ENCODE peak calls at places on chromosome 10, in four cellular contexts. D, L, B and W are unnamed samples.

GRCh38 chr10:70903262-70903921 is 15.0 kb upstream of the PCBD1 start:
- DNase-seq in B (no peak), D (no peak), L (peak; percentile 74), W (peak; percentile 82)

GRCh38 chr10:35640474-35640873 is 1.6 kb downstream of the FZD8 start:
- DNase-seq in L (peak; percentile 76), D (peak; percentile 89), B (peak; percentile 82), W (peak; percentile 83)

GRCh38 chr10:28273343-28273742 is 29.5 kb downstream of the MPP7 start:
- DNase-seq in L (no peak), D (no peak), B (no peak), W (no peak)

GRCh38 chr10:86840498-86840897 is 84.1 kb downstream of the BMPR1A start:
- DNase-seq in D (no peak), B (no peak), L (no peak), W (no peak)

GRCh38 chr10:59675812-59676211 is 33.8 kb downstream of the SLC16A9 start:
- DNase-seq in L (peak; percentile 17), B (no peak), D (no peak), W (no peak)

GRCh38 chr10:62699148-62699547 is 105.4 kb upstream of the ADO start:
- DNase-seq in B (no peak), L (no peak), D (no peak), W (no peak)

GRCh38 chr10:4736608-4737007 is 89.4 kb upstream of the AKR1E2 start:
- DNase-seq in D (no peak), L (no peak), B (no peak), W (no peak)

GRCh38 chr10:102423372-102423968 is 2.8 kb downstream of the FBXL15 start:
- DNase-seq in D (no peak), L (no peak), B (no peak), W (no peak)

GRCh38 chr10:53664620-53665019 is 892.0 kb upstream of the MBL2 start:
- DNase-seq in D (no peak), B (no peak), L (peak; percentile 0), W (no peak)
- H3K27ac ChIP-seq in D (no peak overlapping the region), B (no peak overlapping the region), L (no peak overlapping the region), W (no peak overlapping the region)

GRCh38 chr10:21487416-21488180 is 37.9 kb downstream of the SKIDA1 start:
- DNase-seq in D (no peak), L (no peak), B (no peak), W (no peak)

GRCh38 chr10:21493841-21494220 is 31.7 kb downstream of the SKIDA1 start:
- DNase-seq in B (no peak), L (no peak), D (peak; percentile 47), W (no peak)

GRCh38 chr10:21488954-21489446 is 36.5 kb downstream of the SKIDA1 start:
- DNase-seq in B (no peak), D (no peak), L (no peak), W (no peak)

GRCh38 chr10:21490028-21490427 is 35.5 kb downstream of the SKIDA1 start:
- DNase-seq in B (no peak), D (no peak), L (no peak), W (no peak)

DNA sequence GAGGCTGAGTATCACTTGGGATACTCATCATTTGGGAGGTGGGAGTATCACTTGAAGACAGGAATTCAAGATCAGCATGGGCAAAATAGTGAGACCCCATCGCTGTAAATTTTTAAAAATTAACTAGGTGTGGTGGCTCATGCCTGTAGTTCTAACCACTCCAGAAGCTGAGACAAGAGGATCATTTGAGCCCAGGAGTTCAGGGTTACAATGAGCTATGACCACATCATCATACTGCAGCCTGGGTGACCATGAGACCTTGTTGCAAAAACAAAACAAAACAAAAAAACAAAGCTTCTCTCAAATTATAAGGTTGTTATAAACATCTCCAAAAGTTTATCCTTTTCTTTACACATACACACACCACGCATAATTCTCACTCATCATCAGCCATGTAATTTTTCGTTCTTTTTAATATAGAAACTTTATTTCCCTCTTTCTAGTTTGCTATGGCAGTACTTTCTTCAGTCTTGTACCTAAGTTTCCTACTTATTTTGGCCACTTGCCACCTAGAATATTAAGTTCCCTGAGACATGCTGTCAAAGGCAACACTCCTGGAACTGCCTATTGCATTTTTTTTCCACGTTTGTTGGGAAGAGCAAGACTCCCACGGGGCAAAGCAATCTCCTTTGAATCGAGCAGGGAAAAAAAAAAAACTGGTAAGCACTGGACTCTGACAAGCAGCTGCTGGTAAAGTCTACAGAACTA is 37.1 kb downstream of the SKIDA1 start:
- DNase-seq in L (peak; percentile 44), B (no peak), D (no peak), W (no peak)
- H3K4me1 ChIP-seq in L (peaks cover 5% of the 10 kb centered on the region), B (no peaks in the 10 kb centered on the region), D (no peaks in the 10 kb centered on the region), W (no peaks in the 10 kb centered on the region)

GRCh38 chr10:50393784-50394183 is 142.5 kb upstream of the ASAH2 start:
- DNase-seq in B (no peak), D (no peak), L (peak; percentile 76), W (no peak)
- H3K4me3 ChIP-seq in B (no peak overlapping the region), D (no peak overlapping the region), L (no peak overlapping the region), W (no peak overlapping the region)

DNA sequence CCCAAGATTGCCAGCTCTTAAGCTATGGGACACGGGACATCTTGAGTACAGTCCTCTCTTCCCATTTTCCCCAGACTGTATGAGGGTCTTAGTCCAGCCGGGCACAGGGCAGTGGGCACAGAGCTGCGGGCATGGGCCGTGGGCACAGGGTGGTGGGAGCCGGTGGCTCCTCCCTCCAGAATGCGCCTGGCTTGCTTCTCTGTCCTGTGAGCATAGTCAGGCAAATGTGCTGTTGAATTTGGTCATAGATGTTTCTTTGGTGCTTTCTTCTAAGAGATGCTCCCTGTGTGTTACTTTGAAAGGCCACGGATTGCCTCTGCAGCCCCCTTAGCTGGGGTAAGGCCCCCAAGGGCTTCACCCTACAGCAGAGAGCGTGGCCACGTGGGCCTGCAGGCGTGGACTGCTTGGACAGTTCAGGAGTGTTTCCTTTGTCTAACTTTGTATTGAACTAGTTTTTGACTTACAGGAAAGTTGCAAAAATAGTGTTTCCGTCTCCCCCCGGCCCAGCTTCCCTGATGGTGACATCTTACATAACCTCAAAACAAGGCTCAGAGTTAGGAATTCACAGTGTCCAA is 24.7 kb downstream of the LRRC27 start:
- DNase-seq in D (peak; percentile 55), B (no peak), L (no peak), W (peak; percentile 27)
- H3K27ac ChIP-seq in D (no peak overlapping the region), B (no peak overlapping the region), L (no peak overlapping the region), W (no peak overlapping the region)

DNA sequence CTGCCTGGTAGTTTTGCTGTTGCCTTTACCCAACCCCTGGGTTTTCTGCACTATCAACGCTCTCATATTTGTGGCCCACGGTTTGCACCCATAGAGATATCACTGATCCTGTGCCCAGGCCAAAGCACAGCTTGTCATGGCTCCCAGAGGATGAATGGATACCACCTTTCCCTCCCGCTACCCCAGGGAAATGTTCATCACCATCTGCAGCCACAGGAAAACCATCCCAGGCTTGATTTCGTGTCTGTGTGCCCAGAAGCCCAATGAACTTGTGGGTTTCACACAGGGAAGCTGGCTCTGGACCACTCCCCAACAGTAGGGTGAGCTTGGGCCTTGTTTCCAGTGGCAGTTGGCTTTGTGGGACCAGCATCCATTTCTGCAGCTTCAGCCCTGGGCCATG is 143.1 kb upstream of the GDF10 start:
- DNase-seq in B (no peak), L (no peak), D (no peak), W (no peak)
- H3K4me1 ChIP-seq in B (no peaks in the 10 kb centered on the region), L (no peaks in the 10 kb centered on the region), D (no peaks in the 10 kb centered on the region), W (peaks cover 13% of the 10 kb centered on the region)

DNA sequence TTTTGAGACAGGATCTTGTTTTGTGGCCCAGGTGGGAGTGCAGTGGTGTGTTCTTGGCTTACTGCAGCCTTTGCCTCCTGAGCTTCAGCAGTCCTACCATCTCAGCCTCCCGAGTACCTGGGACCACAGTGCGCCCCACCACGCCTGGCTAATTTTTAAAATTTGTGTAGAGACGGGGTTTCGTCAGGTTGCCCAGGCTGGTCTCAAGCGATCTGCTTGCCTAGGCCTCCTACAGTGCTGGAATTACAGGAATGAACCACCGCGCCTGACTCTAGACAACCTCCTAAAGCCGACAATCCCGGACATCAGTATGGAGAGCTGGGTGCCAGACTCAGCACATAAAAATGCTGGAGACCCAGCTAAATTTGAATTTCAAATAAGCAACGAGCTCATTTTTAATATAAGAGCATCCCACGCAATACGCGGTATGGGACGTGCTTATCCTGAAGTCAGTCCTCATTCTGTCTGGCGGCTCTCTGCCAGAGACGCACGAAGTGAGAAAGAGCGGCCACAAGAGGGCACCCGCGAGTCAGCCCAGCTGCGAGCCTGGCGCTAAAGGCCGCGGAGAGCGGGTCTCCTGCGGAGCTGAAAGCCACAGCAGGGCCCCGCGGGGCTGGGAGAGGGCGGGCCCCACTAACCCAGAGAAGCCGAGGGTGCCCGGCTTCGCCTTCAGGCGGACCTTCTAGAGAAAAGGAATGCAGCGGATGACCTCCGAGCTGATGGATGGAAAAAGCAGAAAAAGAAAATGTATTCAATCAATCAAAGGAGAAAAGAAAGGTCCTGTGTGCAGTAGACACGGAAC is 7.1 kb downstream of the CALY start:
- DNase-seq in L (peak; percentile 89), B (peak; percentile 89), D (peak; percentile 96), W (peak; percentile 88)
- H3K4me3 ChIP-seq in L (no peak overlapping the region), B (peak overlapping the region; percentile 36), D (no peak overlapping the region), W (peak overlapping the region; percentile 21)

DNA sequence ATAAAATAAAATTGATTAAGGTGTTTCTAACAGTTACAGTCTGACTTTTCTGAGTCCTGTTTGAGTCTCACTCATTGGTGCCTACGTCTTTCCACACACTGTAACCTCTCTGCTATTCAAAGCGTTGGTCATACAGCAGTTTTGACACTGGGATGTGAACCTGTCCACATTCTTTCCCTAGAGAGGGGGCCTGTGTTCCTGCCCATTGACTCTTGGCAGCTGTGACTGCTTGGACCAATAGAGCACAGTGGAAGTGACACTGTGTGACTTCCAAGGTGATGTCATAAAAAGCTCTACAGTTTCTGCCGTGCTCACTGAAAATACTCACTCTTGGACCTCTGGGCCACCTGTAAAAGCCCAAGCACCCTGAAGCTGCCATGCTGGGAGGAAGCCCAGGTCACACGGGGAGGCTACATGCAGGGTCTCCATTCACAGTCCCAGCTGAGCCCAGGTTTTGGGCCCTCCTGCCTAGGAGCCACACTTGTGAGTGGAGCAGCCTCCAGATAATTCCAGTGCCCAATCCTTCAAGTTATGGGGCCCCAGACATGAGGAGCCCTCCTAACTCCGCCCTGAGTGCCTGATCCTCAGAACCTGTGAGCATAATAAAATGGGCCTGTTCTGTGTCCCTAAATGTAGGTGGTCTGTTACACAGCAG is 704 bp upstream of the ANTXRL start:
- DNase-seq in L (no peak), B (no peak), D (peak; percentile 47), W (peak; percentile 56)
- H3K27ac ChIP-seq in L (no peak overlapping the region), B (no peak overlapping the region), D (no peak overlapping the region), W (no peak overlapping the region)

GRCh38 chr10:1170867-1171180 is 114.6 kb downstream of the WDR37 start:
- DNase-seq in B (no peak), D (peak; percentile 40), L (no peak), W (peak; percentile 52)

GRCh38 chr10:1171586-1171985 is 115.4 kb downstream of the WDR37 start:
- DNase-seq in B (no peak), D (peak; percentile 30), L (no peak), W (peak; percentile 21)

GRCh38 chr10:1169186-1169885 is 113.2 kb downstream of the WDR37 start:
- DNase-seq in B (no peak), L (no peak), D (peak; percentile 67), W (peak; percentile 36)

GRCh38 chr10:1171182-1171581 is 115.0 kb downstream of the WDR37 start:
- DNase-seq in L (no peak), D (peak; percentile 30), B (no peak), W (no peak)

GRCh38 chr10:1169981-1170866 is 114.0 kb downstream of the WDR37 start:
- DNase-seq in D (peak; percentile 61), B (no peak), L (no peak), W (peak; percentile 24)
- H3K4me1 ChIP-seq in D (no peaks in the 10 kb centered on the region), B (no peaks in the 10 kb centered on the region), L (no peaks in the 10 kb centered on the region), W (no peaks in the 10 kb centered on the region)

DNA sequence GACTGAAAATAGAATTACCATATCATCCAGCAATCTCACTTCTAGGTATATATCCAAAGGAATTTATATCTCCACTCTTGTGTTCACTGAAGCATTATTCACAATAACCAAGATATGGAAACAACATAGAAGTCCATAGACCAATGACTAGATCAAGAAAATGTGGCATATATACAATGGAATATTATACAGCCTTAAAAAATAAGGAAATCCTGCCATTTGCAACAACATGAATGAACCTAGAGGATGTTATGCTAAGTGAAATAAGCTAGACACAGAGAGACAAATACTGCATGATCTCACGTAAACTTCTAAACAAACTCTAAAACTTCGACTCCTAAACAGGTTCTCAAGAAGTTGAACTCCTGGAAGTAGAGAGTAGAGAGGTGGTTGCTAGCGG is 254.5 kb downstream of the SKIDA1 start:
- DNase-seq in D (no peak), L (no peak), B (no peak), W (no peak)
- H3K4me3 ChIP-seq in D (no peak overlapping the region), L (no peak overlapping the region), B (no peak overlapping the region), W (no peak overlapping the region)